ENCODE peak calls at places on chromosomes 2 and 18, in six cellular contexts. K, C, U, L, A and G are unnamed samples.

GRCh38 chr2:42168459-42169099 is 574 bp upstream of the EML4 start:
- DNase-seq in K (no peak), C (no peak), U (no peak), L (no peak), A (no peak), G (no peak)

GRCh38 chr2:240588006-240588655 is 1.6 kb downstream of the CAPN10 start:
- DNase-seq in K (peak; percentile 5), C (no peak), U (no peak), L (no peak), A (no peak), G (no peak)

GRCh38 chr2:71896385-71897144 is 251.1 kb downstream of the CYP26B1 start:
- DNase-seq in K (no peak), C (no peak), U (no peak), L (no peak), A (no peak), G (no peak)

GRCh38 chr18:69948919-69949537 is 1.4 kb upstream of the CD226 start:
- DNase-seq in K (no peak), C (peak; percentile 16), U (peak; percentile 14), L (peak; percentile 57), A (peak; percentile 24), G (no peak)

GRCh38 chr2:217262916-217263315 is 403.1 kb upstream of the TNP1 start:
- DNase-seq in K (no peak), C (no peak), U (no peak), L (no peak), A (no peak), G (no peak)

GRCh38 chr18:48548404-48548771 is 9.6 kb downstream of the CTIF start:
- DNase-seq in K (peak; percentile 65), C (no peak), U (no peak), L (no peak), A (peak; percentile 28), G (no peak)

GRCh38 chr18:25827961-25828561 is 262.4 kb downstream of the SS18 start:
- DNase-seq in K (no peak), C (no peak), U (peak; percentile 34), L (peak; percentile 45), A (no peak), G (no peak)

GRCh38 chr18:57983965-57984364 is 60.1 kb upstream of the NEDD4L start:
- DNase-seq in K (no peak), C (no peak), U (no peak), L (no peak), A (no peak), G (no peak)

GRCh38 chr2:231321556-231322334 is 73.8 kb upstream of the B3GNT7 start:
- DNase-seq in K (peak; percentile 37), C (no peak), U (no peak), L (no peak), A (peak; percentile 45), G (no peak)

GRCh38 chr2:159272166-159272565 is 14.3 kb downstream of the WDSUB1 start:
- DNase-seq in K (no peak), C (no peak), U (peak; percentile 39), L (no peak), A (no peak), G (no peak)

GRCh38 chr2:241269707-241270520 is 45.6 kb downstream of the HDLBP start:
- DNase-seq in K (no peak), C (no peak), U (no peak), L (no peak), A (no peak), G (no peak)

GRCh38 chr18:79607361-79607930 is 72.2 kb upstream of the CTDP1 start:
- DNase-seq in K (no peak), C (no peak), U (no peak), L (no peak), A (peak; percentile 11), G (no peak)

GRCh38 chr18:46536215-46536874 is 120.7 kb downstream of the LOXHD1 start:
- DNase-seq in K (no peak), C (no peak), U (no peak), L (no peak), A (no peak), G (no peak)

GRCh38 chr2:160062283-160063005 is at the start of gene PLA2R1:
- DNase-seq in K (peak; percentile 56), C (no peak), U (peak; percentile 76), L (peak; percentile 12), A (peak; percentile 52), G (no peak)

GRCh38 chr2:46530571-46530970 is 51.2 kb downstream of the TMEM247 start:
- DNase-seq in K (no peak), C (no peak), U (no peak), L (no peak), A (no peak), G (no peak)

GRCh38 chr18:73880387-73880786 is 267.2 kb downstream of the FBXO15 start:
- DNase-seq in K (no peak), C (no peak), U (no peak), L (no peak), A (no peak), G (no peak)

GRCh38 chr18:21203096-21203495 is 38.9 kb upstream of the GREB1L start:
- DNase-seq in K (no peak), C (no peak), U (no peak), L (no peak), A (no peak), G (no peak)

GRCh38 chr2:100972452-100972851 is 29.6 kb upstream of the RPL31 start:
- DNase-seq in K (no peak), C (no peak), U (no peak), L (no peak), A (no peak), G (no peak)

GRCh38 chr2:235095569-235095968 is 143.8 kb downstream of the SH3BP4 start:
- DNase-seq in K (no peak), C (no peak), U (no peak), L (peak; percentile 46), A (no peak), G (no peak)

GRCh38 chr18:12308386-12309100 is 502 bp downstream of the TUBB6 start:
- DNase-seq in K (peak; percentile 87), C (no peak), U (peak; percentile 83), L (peak; percentile 88), A (peak; percentile 89), G (no peak)

GRCh38 chr18:79275992-79276391 is 119.7 kb upstream of the NFATC1 start:
- DNase-seq in K (no peak), C (no peak), U (no peak), L (no peak), A (no peak), G (no peak)

GRCh38 chr2:172295677-172296076 is 131.7 kb upstream of the ITGA6 start:
- DNase-seq in K (no peak), C (no peak), U (no peak), L (no peak), A (no peak), G (no peak)

DNA sequence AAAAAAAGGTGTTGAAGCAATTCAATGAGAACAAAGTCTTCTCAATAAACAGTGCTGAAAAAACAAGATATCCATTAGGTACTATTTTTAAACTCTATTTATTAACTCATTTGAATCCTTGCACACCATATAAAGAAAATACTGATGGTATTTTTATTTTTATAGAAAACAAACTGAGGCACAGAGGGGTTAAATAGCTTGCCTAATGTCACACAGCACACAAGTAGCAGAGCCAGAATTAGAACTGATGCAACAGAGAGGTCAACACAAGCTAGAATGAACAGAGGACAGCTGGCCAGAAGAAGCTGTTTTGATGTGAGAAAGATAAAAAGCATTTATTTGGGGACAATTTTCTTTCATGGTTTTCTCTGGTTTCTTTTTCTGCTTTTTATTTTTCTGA is 99.4 kb upstream of the RGPD4 start:
- DNase-seq in K (no peak), C (no peak), U (no peak), L (no peak), A (no peak), G (no peak)
- H3K4me1 ChIP-seq in K (no peaks in the 10 kb centered on the region), C (no peaks in the 10 kb centered on the region), U (no peaks in the 10 kb centered on the region), L (no peaks in the 10 kb centered on the region), A (no peaks in the 10 kb centered on the region), G (no peaks in the 10 kb centered on the region)

GRCh38 chr18:42156266-42156665 is 201.2 kb downstream of the PIK3C3 start:
- DNase-seq in K (no peak), C (no peak), U (peak; percentile 1), L (no peak), A (no peak), G (no peak)
- H3K4me3 ChIP-seq in K (no peak overlapping the region), C (no peak overlapping the region), U (no peak overlapping the region), L (no peak overlapping the region), A (no peak overlapping the region), G (no peak overlapping the region)

DNA sequence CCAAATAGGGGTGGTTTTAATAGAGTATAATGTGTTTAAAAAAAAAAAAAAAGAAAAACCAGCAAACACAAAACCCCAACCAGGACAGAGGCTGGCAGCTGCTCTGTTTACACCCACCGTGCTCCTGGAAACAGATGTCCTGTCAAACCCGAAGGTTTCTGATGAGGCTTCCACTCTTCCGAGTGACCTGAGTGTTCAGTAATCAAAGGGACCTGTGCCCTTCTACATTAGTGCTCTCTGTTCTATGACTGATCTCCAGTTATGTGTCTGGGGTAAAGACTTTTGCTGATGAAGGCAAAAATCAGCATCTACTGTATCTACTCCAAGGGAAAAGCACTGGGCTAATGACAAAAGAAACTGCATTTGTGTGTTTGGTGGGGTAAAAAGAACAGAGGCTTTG is 3.5 kb upstream of the KLHL29 start:
- DNase-seq in K (no peak), C (no peak), U (no peak), L (no peak), A (no peak), G (no peak)
- H3K27ac ChIP-seq in K (peak overlapping the region; percentile 19), C (no peak overlapping the region), U (no peak overlapping the region), L (no peak overlapping the region), A (no peak overlapping the region), G (no peak overlapping the region)

DNA sequence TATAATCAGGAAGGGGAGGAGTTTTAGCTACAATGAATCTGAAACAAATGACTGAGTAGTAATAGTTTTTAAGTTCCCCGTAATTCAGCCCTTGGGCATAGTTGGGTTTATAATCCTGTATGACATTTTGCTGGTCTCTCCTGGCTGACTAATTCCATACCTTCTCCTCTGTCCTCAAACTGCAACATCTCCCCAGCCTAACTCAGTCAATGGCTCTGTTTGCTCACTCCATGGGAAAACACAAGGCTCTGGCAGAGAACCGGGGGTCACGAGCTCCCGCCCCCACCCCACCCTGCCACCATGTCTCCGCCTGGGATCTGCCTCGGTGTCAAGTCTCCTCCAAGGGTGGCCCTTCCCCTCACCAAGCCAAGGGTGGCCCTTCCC is 168.6 kb downstream of the HDAC4 start:
- DNase-seq in K (no peak), C (no peak), U (no peak), L (no peak), A (no peak), G (no peak)
- H3K4me1 ChIP-seq in K (peaks cover 82% of the 10 kb centered on the region), C (peaks cover 26% of the 10 kb centered on the region), U (no peaks in the 10 kb centered on the region), L (peaks cover 9% of the 10 kb centered on the region), A (peaks cover 42% of the 10 kb centered on the region), G (peaks cover 2% of the 10 kb centered on the region)